ENCODE peak calls at places on chromosomes 12 and 14, in seven cellular contexts. P is psoas muscle, K is OCI-LY7, C is ascending aorta, R is neuronal stem cell, T is ovary, V is PC-3. L is an unnamed sample.

GRCh38 chr14:22370084-22370847 is 218.8 kb downstream of the DAD1 start:
- DNase-seq in P (no peak), K (no peak), C (peak), R (no peak), T (no peak), V (peak), L (no peak)

GRCh38 chr12:94851396-94852025 is 152.0 kb downstream of the NDUFA12 start:
- DNase-seq in P (no peak), K (no peak), C (no peak), R (no peak), T (no peak), V (no peak), L (no peak)

GRCh38 chr12:79555006-79555925 is 135.5 kb downstream of the PAWR start:
- DNase-seq in P (no peak), K (peak), C (no peak), R (no peak), T (no peak), V (peak), L (no peak)

GRCh38 chr14:53273671-53274072 is 120.5 kb upstream of the DDHD1 start:
- DNase-seq in P (no peak), K (peak), C (no peak), R (no peak), T (peak), V (no peak), L (no peak)

GRCh38 chr12:89968151-89968699 is 259.6 kb upstream of the ATP2B1 start:
- DNase-seq in P (no peak), K (no peak), C (no peak), R (no peak), T (no peak), V (no peak), L (no peak)

GRCh38 chr14:21231020-21231652 is 38.1 kb downstream of the HNRNPC start:
- DNase-seq in P (no peak), K (no peak), C (no peak), R (no peak), T (no peak), V (no peak), L (no peak)

GRCh38 chr14:22339277-22339676 is 249.7 kb downstream of the DAD1 start:
- DNase-seq in P (peak), K (no peak), C (no peak), R (no peak), T (peak), V (no peak), L (no peak)

GRCh38 chr12:125892276-125892675 is 827.0 kb downstream of the AACS start:
- DNase-seq in P (no peak), K (no peak), C (no peak), R (no peak), T (no peak), V (peak), L (no peak)

GRCh38 chr14:90522585-90523191 is 125.9 kb downstream of the CALM1 start:
- DNase-seq in P (peak), K (no peak), C (no peak), R (no peak), T (peak), V (peak), L (no peak)

GRCh38 chr12:100069795-100070194 is 72.9 kb downstream of the BLTP3B start:
- DNase-seq in P (no peak), K (no peak), C (no peak), R (no peak), T (no peak), V (no peak), L (no peak)

GRCh38 chr12:57864811-57865751 is 18.6 kb upstream of the CTDSP2 start:
- DNase-seq in P (peak), K (no peak), C (peak), R (no peak), T (peak), V (peak), L (peak)

GRCh38 chr14:92589213-92589852 is 75.8 kb downstream of the RIN3 start:
- DNase-seq in P (no peak), K (peak), C (no peak), R (no peak), T (no peak), V (peak), L (no peak)

GRCh38 chr12:53560912-53561589 is 53.8 kb upstream of the NPFF start:
- DNase-seq in P (no peak), K (no peak), C (no peak), R (no peak), T (no peak), V (no peak), L (no peak)

GRCh38 chr12:88303335-88303734 is 161.2 kb downstream of the TMTC3 start:
- DNase-seq in P (no peak), K (no peak), C (no peak), R (no peak), T (no peak), V (no peak), L (no peak)

GRCh38 chr12:73308079-73308478 is 1035.9 kb downstream of the TRHDE start:
- DNase-seq in P (no peak), K (no peak), C (no peak), R (no peak), T (no peak), V (no peak), L (no peak)

GRCh38 chr14:22871962-22872832 is 657 bp downstream of the LRP10 start:
- DNase-seq in P (peak), K (peak), C (no peak), R (peak), T (peak), V (peak), L (peak)

GRCh38 chr14:55599250-55599879 is 19.4 kb downstream of the KTN1 start:
- DNase-seq in P (peak), K (no peak), C (no peak), R (no peak), T (no peak), V (peak), L (peak)

GRCh38 chr12:38384816-38385491 is 68.4 kb downstream of the ALG10B start:
- DNase-seq in P (no peak), K (no peak), C (no peak), R (no peak), T (no peak), V (peak), L (peak)

GRCh38 chr14:87152701-87153100 is 840.3 kb downstream of the GALC start:
- DNase-seq in P (no peak), K (peak), C (no peak), R (no peak), T (no peak), V (no peak), L (no peak)

GRCh38 chr12:69511870-69512269 is 41.7 kb downstream of the FRS2 start:
- DNase-seq in P (no peak), K (no peak), C (no peak), R (no peak), T (no peak), V (no peak), L (no peak)

GRCh38 chr14:50954811-50955372 is 10.6 kb upstream of the PYGL start:
- DNase-seq in P (no peak), K (peak), C (no peak), R (no peak), T (no peak), V (peak), L (no peak)

GRCh38 chr12:27474344-27474743 is 27.8 kb downstream of the SMCO2 start:
- DNase-seq in P (no peak), K (no peak), C (no peak), R (no peak), T (no peak), V (peak), L (no peak)

GRCh38 chr14:92728781-92729364 is 19.6 kb downstream of the LGMN start:
- DNase-seq in P (no peak), K (no peak), C (no peak), R (no peak), T (no peak), V (peak), L (no peak)

GRCh38 chr14:80419339-80419738 is 208.0 kb upstream of the DIO2 start:
- DNase-seq in P (no peak), K (no peak), C (no peak), R (no peak), T (no peak), V (no peak), L (no peak)

GRCh38 chr14:55512421-55512820 is 67.6 kb upstream of the KTN1 start:
- DNase-seq in P (no peak), K (no peak), C (no peak), R (no peak), T (no peak), V (no peak), L (no peak)

GRCh38 chr12:29566441-29566840 is 69.0 kb upstream of the OVCH1 start:
- DNase-seq in P (no peak), K (no peak), C (no peak), R (no peak), T (no peak), V (peak), L (no peak)

GRCh38 chr14:36518586-36519430 is 1.2 kb downstream of the NKX2-1 start:
- DNase-seq in P (no peak), K (no peak), C (no peak), R (peak), T (no peak), V (no peak), L (no peak)
- H3K4me3 ChIP-seq in P (peak), K (no peak), C (peak), R (no peak), T (no peak), V (no peak), L (no peak)

DNA sequence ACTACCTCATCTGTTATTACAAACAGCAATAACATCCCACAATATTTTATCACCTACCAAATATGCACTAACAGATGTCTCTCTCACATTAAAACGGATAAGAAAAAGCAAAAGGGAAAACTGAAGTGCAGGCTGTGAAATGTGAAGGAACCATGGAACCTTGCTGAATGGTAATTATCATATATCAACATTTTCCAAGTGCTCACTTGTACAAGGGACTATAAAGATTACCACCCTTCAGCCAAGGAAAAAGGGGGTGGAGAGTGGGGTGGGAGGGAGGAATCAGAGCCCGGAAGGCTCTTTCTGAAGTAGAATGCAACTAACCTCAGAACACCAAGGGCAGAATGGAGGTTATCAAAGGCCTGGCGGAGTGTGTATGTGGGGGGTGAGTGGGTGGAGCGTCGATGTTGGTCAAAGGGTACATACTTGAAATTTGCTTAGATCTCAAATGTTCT is 1.2 kb downstream of the SNX6 start:
- DNase-seq in P (no peak), K (peak), C (no peak), R (no peak), T (no peak), V (no peak), L (no peak)
- H3K27ac ChIP-seq in P (peak), K (no peak), C (no peak), R (no peak), T (no peak), V (no peak), L (no peak)

GRCh38 chr14:65574611-65575010 is 162.1 kb downstream of the FUT8 start:
- DNase-seq in P (no peak), K (no peak), C (no peak), R (no peak), T (no peak), V (no peak), L (no peak)
- H3K4me3 ChIP-seq in P (no peak), K (no peak), C (no peak), R (no peak), T (no peak), V (no peak), L (no peak)

GRCh38 chr12:49667319-49668090 is 39.7 kb downstream of the FMNL3 start:
- DNase-seq in P (no peak), K (no peak), C (no peak), R (no peak), T (no peak), V (no peak), L (no peak)
- H3K27ac ChIP-seq in P (no peak), K (no peak), C (no peak), R (no peak), T (no peak), V (no peak), L (no peak)

GRCh38 chr12:122063691-122064033 is 14.9 kb upstream of the MLXIP start:
- DNase-seq in P (no peak), K (no peak), C (no peak), R (no peak), T (peak), V (no peak), L (no peak)
- H3K4me3 ChIP-seq in P (no peak), K (no peak), C (peak), R (no peak), T (no peak), V (no peak), L (peak)

GRCh38 chr14:100402631-100403030 is 79.5 kb downstream of the SLC25A47 start:
- DNase-seq in P (no peak), K (no peak), C (no peak), R (no peak), T (no peak), V (no peak), L (no peak)

GRCh38 chr14:100405752-100406455 is 82.8 kb downstream of the SLC25A47 start:
- DNase-seq in P (no peak), K (no peak), C (no peak), R (no peak), T (no peak), V (no peak), L (no peak)

GRCh38 chr14:100403802-100404201 is 80.7 kb downstream of the SLC25A47 start:
- DNase-seq in P (no peak), K (no peak), C (no peak), R (no peak), T (no peak), V (no peak), L (no peak)

GRCh38 chr14:100406505-100407131 is 83.5 kb downstream of the SLC25A47 start:
- DNase-seq in P (peak), K (no peak), C (no peak), R (no peak), T (no peak), V (peak), L (peak)

GRCh38 chr14:100404419-100404818 is 81.3 kb downstream of the SLC25A47 start:
- DNase-seq in P (no peak), K (no peak), C (no peak), R (no peak), T (no peak), V (no peak), L (no peak)
- H3K27ac ChIP-seq in P (no peak), K (no peak), C (no peak), R (no peak), T (no peak), V (no peak), L (no peak)

GRCh38 chr12:103955811-103956514 is 9.7 kb upstream of the TDG start:
- DNase-seq in P (no peak), K (peak), C (no peak), R (no peak), T (no peak), V (no peak), L (no peak)

GRCh38 chr12:103960567-103961227 is 5.0 kb upstream of the TDG start:
- DNase-seq in P (no peak), K (no peak), C (no peak), R (no peak), T (no peak), V (peak), L (no peak)

GRCh38 chr12:103956515-103957027 is 9.1 kb upstream of the TDG start:
- DNase-seq in P (no peak), K (no peak), C (no peak), R (no peak), T (no peak), V (peak), L (peak)

GRCh38 chr12:103957865-103958388 is 7.7 kb upstream of the TDG start:
- DNase-seq in P (no peak), K (no peak), C (no peak), R (no peak), T (no peak), V (no peak), L (no peak)

DNA sequence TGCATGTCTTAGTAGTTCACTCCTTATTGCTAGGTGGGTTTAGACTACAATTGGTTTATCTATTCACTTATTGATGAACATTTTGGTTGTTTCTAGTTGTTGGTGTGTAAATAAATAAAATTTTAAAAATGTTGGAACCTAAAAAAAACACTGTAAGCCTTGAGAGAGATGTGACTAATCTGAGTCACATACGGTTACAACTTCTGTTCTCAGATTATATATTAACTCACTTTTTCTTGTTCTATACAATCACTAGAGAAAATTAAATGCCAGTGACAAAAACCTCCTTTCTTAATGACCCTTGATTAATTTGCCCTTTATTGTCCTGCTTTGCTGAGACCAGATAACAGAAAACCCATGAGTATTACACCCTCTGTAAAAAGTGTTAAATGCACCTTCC is 7.1 kb upstream of the TDG start:
- DNase-seq in P (no peak), K (no peak), C (no peak), R (no peak), T (no peak), V (no peak), L (no peak)
- H3K4me3 ChIP-seq in P (no peak), K (no peak), C (no peak), R (no peak), T (no peak), V (no peak), L (no peak)

GRCh38 chr12:96257550-96258392 is 63.6 kb downstream of the ELK3 start:
- DNase-seq in P (no peak), K (peak), C (no peak), R (no peak), T (no peak), V (no peak), L (no peak)

GRCh38 chr12:96260644-96261043 is 66.5 kb downstream of the ELK3 start:
- DNase-seq in P (no peak), K (no peak), C (no peak), R (no peak), T (no peak), V (no peak), L (no peak)

GRCh38 chr12:96255077-96255476 is 60.9 kb downstream of the ELK3 start:
- DNase-seq in P (peak), K (no peak), C (peak), R (no peak), T (no peak), V (no peak), L (no peak)

GRCh38 chr12:96258451-96258933 is 64.3 kb downstream of the ELK3 start:
- DNase-seq in P (peak), K (no peak), C (no peak), R (no peak), T (no peak), V (no peak), L (no peak)

GRCh38 chr12:96256672-96257361 is 62.6 kb downstream of the ELK3 start:
- DNase-seq in P (no peak), K (no peak), C (no peak), R (no peak), T (no peak), V (no peak), L (no peak)
- H3K27ac ChIP-seq in P (no peak), K (no peak), C (no peak), R (no peak), T (no peak), V (no peak), L (no peak)